ENCODE peak calls at places on chromosomes 12 and 14, in nine cellular contexts. P is GM03348; M is skeletal muscle cell; J is activated CD4-positive, alpha-beta T cell treated with anti-CD3 and anti-CD28 coated beads, Interleukin-2, amount 50 U/mL, for 4 hours; O is NCI-H1417; N is CD8-positive, alpha-beta memory T cell; G is hypothalamus; L is prostate gland; K is HEK293T. V is an unnamed sample.

GRCh38 chr12:70719672-70720420 is 82.6 kb upstream of the PTPRB start:
- DNase-seq in G (no peak), L (peak), O (peak), N (peak), M (peak), J (no peak), P (peak), K (peak), V (peak)

GRCh38 chr14:95255487-95255886 is 64.2 kb downstream of the CLMN start:
- DNase-seq in L (peak), P (no peak), M (peak), J (no peak), K (peak), N (no peak), G (no peak), O (peak), V (peak)

GRCh38 chr12:53505086-53505485 is 2.2 kb downstream of the NPFF start:
- DNase-seq in P (peak), O (no peak), J (no peak), L (no peak), N (no peak), K (no peak), G (no peak), M (no peak), V (no peak)

GRCh38 chr14:37024166-37024565 is 148.2 kb downstream of the SLC25A21 start:
- DNase-seq in O (no peak), M (no peak), J (no peak), G (no peak), N (no peak), P (no peak), L (no peak), K (no peak), V (no peak)

GRCh38 chr14:104967414-104968152 is 10.6 kb downstream of the AHNAK2 start:
- DNase-seq in J (no peak), G (no peak), M (no peak), L (peak), N (no peak), O (no peak), P (peak), K (no peak), V (peak)

GRCh38 chr12:131087302-131087818 is 133.7 kb downstream of the ADGRD1 start:
- DNase-seq in N (no peak), O (no peak), J (no peak), P (no peak), G (no peak), M (no peak), L (no peak), K (no peak), V (no peak)

GRCh38 chr14:32081901-32082300 is 4.8 kb downstream of the ARHGAP5 start:
- DNase-seq in G (no peak), L (no peak), K (no peak), O (no peak), P (no peak), N (no peak), J (no peak), M (no peak), V (no peak)

GRCh38 chr12:64806593-64806992 is 17.9 kb upstream of the TBC1D30 start:
- DNase-seq in O (no peak), N (no peak), L (no peak), P (no peak), M (peak), G (no peak), J (no peak), K (no peak), V (peak)

GRCh38 chr12:66664076-66664475 is 14.8 kb downstream of the GRIP1 start:
- DNase-seq in P (no peak), K (no peak), O (no peak), G (no peak), L (no peak), M (no peak), N (no peak), J (no peak), V (no peak)

V was measured in fibroblast of lung.